ENCODE peak calls at places on chromosomes 11 and 22, in nine cellular contexts. B is OCI-LY7; R is endothelial cell; E is NCI-H460; T is stimulated activated naive CD8-positive, alpha-beta T cell treated with anti-CD3 and anti-CD28 coated beads, Interleukin-15, amount 100 ng/mL, for 72 hours; A is RCC 7860; F is retina; C is B cell; J is left colon. Y is an unnamed sample.

GRCh38 chr11:94897330-94897768 is 76.0 kb downstream of the CWC15 start:
- DNase-seq in J (no peak), C (peak), T (peak), E (peak), F (peak), B (peak), A (peak), R (peak), Y (peak)

GRCh38 chr11:14942735-14943134 is 29.4 kb downstream of the CALCA start:
- DNase-seq in B (no peak), R (no peak), C (no peak), E (no peak), F (peak), J (no peak), T (no peak), A (no peak), Y (no peak)

GRCh38 chr11:643366-643765 is 6.3 kb downstream of the DRD4 start:
- DNase-seq in J (no peak), E (no peak), B (no peak), R (no peak), T (no peak), A (no peak), C (no peak), F (no peak), Y (no peak)

GRCh38 chr11:118380571-118380970 is 20.8 kb upstream of the ATP5MG start:
- DNase-seq in J (no peak), R (no peak), T (no peak), A (no peak), B (no peak), F (no peak), E (no peak), C (no peak), Y (no peak)

GRCh38 chr11:9568854-9569587 is 4.4 kb upstream of the WEE1 start:
- DNase-seq in F (peak), T (no peak), E (peak), J (peak), R (peak), A (peak), B (peak), C (peak), Y (peak)

GRCh38 chr11:126645206-126645605 is 289.7 kb downstream of the ST3GAL4 start:
- DNase-seq in F (no peak), A (peak), C (no peak), B (no peak), J (no peak), R (no peak), E (no peak), T (no peak), Y (no peak)

GRCh38 chr11:16860632-16861031 is 122.2 kb downstream of the C11orf58 start:
- DNase-seq in F (no peak), E (no peak), C (no peak), B (no peak), A (no peak), R (no peak), J (no peak), T (no peak), Y (no peak)

GRCh38 chr22:36052505-36052941 is 23.9 kb upstream of the RBFOX2 start:
- DNase-seq in F (no peak), J (no peak), T (no peak), E (no peak), C (no peak), R (no peak), A (peak), B (peak), Y (peak)

GRCh38 chr11:383431-383830 is 10.6 kb upstream of the PKP3 start:
- DNase-seq in J (no peak), B (no peak), A (no peak), E (no peak), C (no peak), T (no peak), R (no peak), F (no peak), Y (no peak)

GRCh38 chr22:30270841-30271240 is 4.2 kb upstream of the OSM start:
- DNase-seq in A (peak), F (no peak), R (no peak), C (no peak), T (no peak), B (no peak), J (peak), E (no peak), Y (no peak)

GRCh38 chr22:44109417-44109816 is 71.3 kb upstream of the PARVG start:
- DNase-seq in F (no peak), A (no peak), C (no peak), J (peak), T (no peak), E (no peak), R (no peak), B (no peak), Y (no peak)

GRCh38 chr22:49858827-49859226 is 5.2 kb downstream of the ZBED4 start:
- DNase-seq in E (no peak), J (no peak), B (no peak), C (no peak), R (no peak), A (no peak), F (no peak), T (no peak), Y (no peak)

GRCh38 chr11:67429038-67429668 is 859 bp downstream of the RPS6KB2 start:
- DNase-seq in A (no peak), T (no peak), F (no peak), R (no peak), E (no peak), C (no peak), J (no peak), B (peak), Y (no peak)

GRCh38 chr11:81959341-81959740 is 774.3 kb downstream of the FAM181B start:
- DNase-seq in B (no peak), C (no peak), A (no peak), E (no peak), T (no peak), R (no peak), F (no peak), J (no peak), Y (no peak)

GRCh38 chr22:38087855-38088254 is 3.9 kb upstream of the SLC16A8 start:
- DNase-seq in B (no peak), T (no peak), F (no peak), J (no peak), C (no peak), R (no peak), A (no peak), E (no peak), Y (no peak)

GRCh38 chr11:119592642-119593041 is 136.4 kb downstream of the NECTIN1 start:
- DNase-seq in R (no peak), B (no peak), C (no peak), T (no peak), E (no peak), F (no peak), J (no peak), A (no peak), Y (no peak)

GRCh38 chr22:45212306-45212709 is 28.4 kb downstream of the KIAA0930 start:
- DNase-seq in A (peak), B (no peak), F (peak), J (peak), R (peak), E (peak), T (no peak), C (no peak), Y (no peak)

GRCh38 chr11:102457865-102458264 is 5.3 kb upstream of the TMEM123 start:
- DNase-seq in C (no peak), F (no peak), A (no peak), J (no peak), T (no peak), B (no peak), E (no peak), R (no peak), Y (no peak)

GRCh38 chr22:38504731-38505594 is 1.1 kb downstream of the DDX17 start:
- DNase-seq in B (peak), R (peak), A (peak), E (no peak), J (peak), F (peak), C (peak), T (peak), Y (no peak)

Y was measured in LoVo.